ENCODE peak calls at places on chromosomes 1 and 21, in five cellular contexts. One of them, this sample, is unnamed.

GRCh38 chr21:28671549-28672195 is 321.0 kb downstream of the LTN1 start:
- DNase-seq in GM23338: no peak
- DNase-seq in naive thymus-derived CD4-positive, alpha-beta T cell: no peak
- DNase-seq in retinal pigment epithelial cell: no peak
- DNase-seq in H7: no peak
- DNase-seq in this sample: no peak

GRCh38 chr21:44927587-44928461 is 7.1 kb upstream of the ITGB2 start:
- DNase-seq in retinal pigment epithelial cell: no peak
- DNase-seq in GM23338: no peak
- DNase-seq in naive thymus-derived CD4-positive, alpha-beta T cell: peak; percentile 43
- DNase-seq in H7: peak; percentile 79
- DNase-seq in this sample: peak; percentile 86

GRCh38 chr1:163069142-163069541 is at the start of gene RGS4:
- DNase-seq in naive thymus-derived CD4-positive, alpha-beta T cell: no peak
- DNase-seq in GM23338: peak; percentile 95
- DNase-seq in retinal pigment epithelial cell: peak; percentile 88
- DNase-seq in H7: peak; percentile 61
- DNase-seq in this sample: peak; percentile 96

GRCh38 chr1:180033387-180033786 is 78.8 kb downstream of the CEP350 start:
- DNase-seq in naive thymus-derived CD4-positive, alpha-beta T cell: no peak
- DNase-seq in H7: no peak
- DNase-seq in retinal pigment epithelial cell: no peak
- DNase-seq in GM23338: no peak
- DNase-seq in this sample: no peak

GRCh38 chr1:104574619-104575018 is 824.9 kb downstream of the AMY1C start:
- DNase-seq in naive thymus-derived CD4-positive, alpha-beta T cell: no peak
- DNase-seq in retinal pigment epithelial cell: no peak
- DNase-seq in GM23338: no peak
- DNase-seq in H7: no peak
- DNase-seq in this sample: no peak

GRCh38 chr1:27552911-27553420 is 51.0 kb downstream of the AHDC1 start:
- DNase-seq in naive thymus-derived CD4-positive, alpha-beta T cell: no peak
- DNase-seq in retinal pigment epithelial cell: no peak
- DNase-seq in GM23338: peak; percentile 64
- DNase-seq in H7: peak; percentile 89
- DNase-seq in this sample: peak; percentile 27

GRCh38 chr1:192979542-192979941 is 79.6 kb downstream of the UCHL5 start:
- DNase-seq in H7: no peak
- DNase-seq in GM23338: no peak
- DNase-seq in naive thymus-derived CD4-positive, alpha-beta T cell: no peak
- DNase-seq in retinal pigment epithelial cell: no peak
- DNase-seq in this sample: no peak

GRCh38 chr1:77170687-77171086 is 48.5 kb downstream of the PIGK start:
- DNase-seq in GM23338: no peak
- DNase-seq in naive thymus-derived CD4-positive, alpha-beta T cell: no peak
- DNase-seq in retinal pigment epithelial cell: peak; percentile 55
- DNase-seq in H7: no peak
- DNase-seq in this sample: no peak

GRCh38 chr1:41391834-41392527 is 30.7 kb downstream of the FOXO6 start:
- DNase-seq in retinal pigment epithelial cell: no peak
- DNase-seq in GM23338: no peak
- DNase-seq in H7: no peak
- DNase-seq in naive thymus-derived CD4-positive, alpha-beta T cell: no peak
- DNase-seq in this sample: no peak

GRCh38 chr1:93113127-93113526 is 34.0 kb downstream of the MTF2 start:
- DNase-seq in H7: no peak
- DNase-seq in naive thymus-derived CD4-positive, alpha-beta T cell: no peak
- DNase-seq in GM23338: no peak
- DNase-seq in retinal pigment epithelial cell: no peak
- DNase-seq in this sample: peak; percentile 24

GRCh38 chr1:24683713-24684162 is 40.6 kb downstream of the SRRM1 start:
- DNase-seq in GM23338: no peak
- DNase-seq in naive thymus-derived CD4-positive, alpha-beta T cell: no peak
- DNase-seq in retinal pigment epithelial cell: peak; percentile 94
- DNase-seq in H7: no peak
- DNase-seq in this sample: peak; percentile 41

GRCh38 chr1:44208216-44208615 is 5.1 kb upstream of the DMAP1 start:
- DNase-seq in naive thymus-derived CD4-positive, alpha-beta T cell: no peak
- DNase-seq in GM23338: no peak
- DNase-seq in retinal pigment epithelial cell: no peak
- DNase-seq in H7: no peak
- DNase-seq in this sample: no peak

GRCh38 chr1:11845641-11846335 is 1.8 kb downstream of the NPPA start:
- DNase-seq in H7: peak; percentile 80
- DNase-seq in GM23338: peak; percentile 69
- DNase-seq in retinal pigment epithelial cell: no peak
- DNase-seq in naive thymus-derived CD4-positive, alpha-beta T cell: no peak
- DNase-seq in this sample: peak; percentile 88

GRCh38 chr1:73100216-73100615 is 817.9 kb upstream of the NEGR1 start:
- DNase-seq in retinal pigment epithelial cell: no peak
- DNase-seq in naive thymus-derived CD4-positive, alpha-beta T cell: no peak
- DNase-seq in GM23338: peak; percentile 56
- DNase-seq in H7: peak; percentile 3
- DNase-seq in this sample: peak; percentile 19

GRCh38 chr1:204711947-204712701 is 26.6 kb upstream of the LRRN2 start:
- DNase-seq in naive thymus-derived CD4-positive, alpha-beta T cell: no peak
- DNase-seq in retinal pigment epithelial cell: no peak
- DNase-seq in GM23338: no peak
- DNase-seq in H7: no peak
- DNase-seq in this sample: peak; percentile 42

GRCh38 chr1:204705888-204706837 is 20.6 kb upstream of the LRRN2 start:
- DNase-seq in naive thymus-derived CD4-positive, alpha-beta T cell: no peak
- DNase-seq in retinal pigment epithelial cell: no peak
- DNase-seq in GM23338: peak; percentile 32
- DNase-seq in H7: peak; percentile 60
- DNase-seq in this sample: peak; percentile 29

GRCh38 chr1:75134656-75134938 is 409 bp downstream of the LHX8 start:
- DNase-seq in GM23338: peak; percentile 46
- DNase-seq in H7: no peak
- DNase-seq in naive thymus-derived CD4-positive, alpha-beta T cell: no peak
- DNase-seq in retinal pigment epithelial cell: no peak
- DNase-seq in this sample: no peak

GRCh38 chr1:52955129-52955970 is 28.3 kb downstream of the SCP2 start:
- DNase-seq in retinal pigment epithelial cell: peak; percentile 24
- DNase-seq in naive thymus-derived CD4-positive, alpha-beta T cell: no peak
- DNase-seq in H7: no peak
- DNase-seq in GM23338: no peak
- DNase-seq in this sample: no peak

GRCh38 chr1:58065520-58065919 is 481.0 kb downstream of the OMA1 start:
- DNase-seq in naive thymus-derived CD4-positive, alpha-beta T cell: no peak
- DNase-seq in H7: peak; percentile 55
- DNase-seq in retinal pigment epithelial cell: no peak
- DNase-seq in GM23338: peak; percentile 51
- DNase-seq in this sample: peak; percentile 86

GRCh38 chr1:204435246-204435885 is 23.7 kb upstream of the PPP1R15B start:
- DNase-seq in GM23338: no peak
- DNase-seq in H7: no peak
- DNase-seq in naive thymus-derived CD4-positive, alpha-beta T cell: no peak
- DNase-seq in retinal pigment epithelial cell: no peak
- DNase-seq in this sample: no peak